ENCODE peak calls at places on chromosomes 1 and 21, in seven cellular contexts. N is HEK293T, D is fibroblast of pulmonary artery, H is KBM-7, J is T1000, T is NCI-H69, X is GM19239. U is an unnamed sample.
A peak's percentile ranks its signal among the peaks of the same experiment; 100 is the strongest.

GRCh38 chr1:65476327-65476726 is 55.9 kb downstream of the LEPR start:
- DNase-seq in J (no peak), T (no peak), H (no peak), N (no peak), D (no peak), X (no peak), U (no peak)

GRCh38 chr1:20124451-20125057 is 5.2 kb upstream of the PLA2G2D start:
- DNase-seq in H (peak; percentile 12), D (peak; percentile 88), X (no peak), N (no peak), T (no peak), J (peak; percentile 10), U (peak; percentile 65)

GRCh38 chr1:176949033-176949662 is 215.4 kb downstream of the ASTN1 start:
- DNase-seq in N (peak; percentile 86), H (peak; percentile 37), D (peak; percentile 46), J (no peak), X (peak; percentile 24), T (peak; percentile 2), U (no peak)

GRCh38 chr21:44273046-44273445 is 11.3 kb upstream of the DNMT3L start:
- DNase-seq in J (no peak), T (no peak), X (no peak), D (no peak), N (no peak), H (no peak), U (no peak)

GRCh38 chr21:36035381-36035791 is 24.9 kb downstream of the SETD4 start:
- DNase-seq in T (no peak), X (no peak), H (peak; percentile 7), J (no peak), D (no peak), N (no peak), U (no peak)

GRCh38 chr1:39177641-39178040 is 26.9 kb upstream of the MACF1 start:
- DNase-seq in J (no peak), N (no peak), T (no peak), X (no peak), D (no peak), H (no peak), U (no peak)

GRCh38 chr21:33313183-33313582 is 11.6 kb upstream of the IFNAR1 start:
- DNase-seq in H (no peak), T (no peak), J (no peak), D (no peak), X (no peak), N (no peak), U (peak; percentile 55)

GRCh38 chr1:180482425-180483275 is 19.7 kb downstream of the ACBD6 start:
- DNase-seq in J (no peak), T (peak; percentile 73), H (peak; percentile 71), X (no peak), N (peak; percentile 42), D (peak; percentile 75), U (peak; percentile 54)

GRCh38 chr1:24382165-24382577 is 31.4 kb downstream of the STPG1 start:
- DNase-seq in N (no peak), J (no peak), X (no peak), T (no peak), H (no peak), D (no peak), U (no peak)

GRCh38 chr1:62597281-62597680 is at the start of gene ANGPTL3:
- DNase-seq in D (no peak), X (no peak), H (no peak), N (no peak), J (no peak), T (no peak), U (no peak)

GRCh38 chr1:63721531-63722189 is 52.2 kb upstream of the ROR1 start:
- DNase-seq in D (peak; percentile 30), N (no peak), J (no peak), X (no peak), H (no peak), T (peak; percentile 76), U (no peak)

GRCh38 chr1:7678491-7679158 is 92.5 kb upstream of the VAMP3 start:
- DNase-seq in D (no peak), J (no peak), N (no peak), H (no peak), X (no peak), T (no peak), U (no peak)

GRCh38 chr1:84582802-84583587 is 8.8 kb upstream of the CTBS start:
- DNase-seq in D (peak; percentile 74), J (no peak), N (peak; percentile 34), H (peak; percentile 11), T (peak; percentile 95), X (no peak), U (no peak)

GRCh38 chr1:165174485-165174884 is 182.0 kb downstream of the LMX1A start:
- DNase-seq in T (peak; percentile 75), D (no peak), J (no peak), N (no peak), X (no peak), H (no peak), U (no peak)

GRCh38 chr1:64042331-64043100 is 160.9 kb upstream of the UBE2U start:
- DNase-seq in H (no peak), N (peak; percentile 18), D (peak; percentile 97), J (peak; percentile 27), X (no peak), T (peak; percentile 27), U (no peak)

GRCh38 chr1:36497207-36497606 is 14.5 kb upstream of the CSF3R start:
- DNase-seq in J (no peak), D (no peak), T (no peak), N (no peak), X (no peak), H (no peak), U (no peak)

GRCh38 chr1:13585996-13586395 is 2.4 kb downstream of the PDPN start:
- DNase-seq in X (no peak), J (no peak), H (no peak), N (no peak), D (no peak), T (no peak), U (no peak)

GRCh38 chr21:38355353-38355752 is 98.6 kb downstream of the KCNJ15 start:
- DNase-seq in X (no peak), N (no peak), D (no peak), J (no peak), T (no peak), H (no peak), U (no peak)

GRCh38 chr1:220889333-220889732 is 10.1 kb downstream of the HLX start:
- DNase-seq in H (no peak), J (no peak), N (no peak), T (no peak), D (no peak), X (no peak), U (no peak)

GRCh38 chr1:206588492-206588891 is 23.8 kb downstream of the EIF2D start:
- DNase-seq in T (no peak), H (no peak), D (no peak), X (no peak), J (no peak), N (no peak), U (no peak)

GRCh38 chr21:22710725-22711124 is 1712.5 kb downstream of the NCAM2 start:
- DNase-seq in X (no peak), N (no peak), T (no peak), H (peak; percentile 37), J (no peak), D (no peak), U (no peak)

U was measured in MV-4-11.